ENCODE peak calls at places on chromosomes 1 and 21, in eight cellular contexts. B is transverse colon; V is GM06990; I is AG04449; H is fibroblast of lung; T is ELR; A is SHP77; L is naive thymus-derived CD4-positive, alpha-beta T cell. O is an unnamed sample.
A peak's percentile ranks its signal among the peaks of the same experiment; 100 is the strongest.

GRCh38 chr1:36420409-36420808 is 22.7 kb upstream of the LSM10 start:
- DNase-seq in T (no peak), A (no peak), I (no peak), V (no peak), B (no peak), H (peak; percentile 75), L (no peak), O (no peak)

GRCh38 chr1:8702121-8702520 is 115.3 kb downstream of the RERE start:
- DNase-seq in T (peak; percentile 59), B (peak; percentile 57), V (peak; percentile 36), L (no peak), H (peak; percentile 39), A (peak; percentile 37), I (no peak), O (peak; percentile 65)

GRCh38 chr1:162145966-162146696 is 76.6 kb downstream of the NOS1AP start:
- DNase-seq in L (no peak), T (no peak), I (no peak), V (no peak), A (no peak), H (no peak), B (no peak), O (no peak)

GRCh38 chr1:11751087-11751486 is 10.9 kb upstream of the C1orf167 start:
- DNase-seq in I (no peak), T (no peak), A (no peak), V (no peak), B (no peak), L (no peak), H (no peak), O (no peak)

GRCh38 chr1:183676515-183677189 is 23.5 kb upstream of the APOBEC4 start:
- DNase-seq in A (no peak), L (no peak), H (peak; percentile 51), V (no peak), I (no peak), T (peak; percentile 84), B (no peak), O (no peak)

GRCh38 chr1:234699795-234700665 is 90.1 kb upstream of the IRF2BP2 start:
- DNase-seq in L (no peak), I (no peak), A (no peak), V (peak; percentile 60), T (peak; percentile 60), B (no peak), H (peak; percentile 60), O (no peak)

GRCh38 chr1:162857850-162858249 is 3.1 kb downstream of the CCDC190 start:
- DNase-seq in B (no peak), H (peak; percentile 40), T (peak; percentile 87), V (no peak), I (no peak), L (no peak), A (no peak), O (no peak)

GRCh38 chr1:74380252-74380651 is 132.2 kb downstream of the LRRC53 start:
- DNase-seq in A (no peak), L (no peak), T (no peak), I (no peak), B (no peak), H (no peak), V (no peak), O (no peak)

GRCh38 chr21:46080171-46081021 is 17.5 kb upstream of the COL6A2 start:
- DNase-seq in B (no peak), H (no peak), I (no peak), L (no peak), A (no peak), V (no peak), T (no peak), O (peak; percentile 8)

GRCh38 chr1:9183441-9183840 is 51.1 kb upstream of the H6PD start:
- DNase-seq in A (no peak), T (no peak), I (no peak), L (no peak), B (no peak), V (no peak), H (no peak), O (no peak)

GRCh38 chr1:45836451-45836850 is 33.0 kb downstream of the MAST2 start:
- DNase-seq in T (no peak), H (no peak), L (no peak), B (no peak), I (no peak), A (no peak), V (no peak), O (no peak)

O was measured in globus pallidus.